ENCODE peak calls at places on chromosomes 16 and 17, in nine cellular contexts. T is non-pigmented ciliary epithelial cell; R is activated gamma-delta T cell treated with anti-CD3 and anti-CD28 coated beads, Interleukin-2, amount 50 U/mL, for 16 hours; N is transverse colon; I is epithelial cell of esophagus; V is NCI-H460; E is dorsolateral prefrontal cortex; G is NCI-H2081; P is natural killer cell treated with Interleukin-12 subunit alpha and Interleukin-12 subunit beta and Interleukin-15 and Interleukin-18, amount 100 ng/mL, for 72 hours. L is an unnamed sample.

GRCh38 chr17:49404371-49404770 is 10.3 kb downstream of the PHB1 start:
- DNase-seq in T (no peak), R (no peak), N (no peak), I (no peak), V (no peak), E (no peak), G (no peak), P (peak), L (no peak)

GRCh38 chr17:17836818-17837379 is at the start of gene SREBF1:
- DNase-seq in T (no peak), R (peak), N (peak), I (peak), V (peak), E (no peak), G (peak), P (peak), L (no peak)

GRCh38 chr16:12497558-12497957 is 306.1 kb downstream of the CPPED1 start:
- DNase-seq in T (no peak), R (no peak), N (no peak), I (no peak), V (no peak), E (no peak), G (no peak), P (no peak), L (no peak)

GRCh38 chr17:41393294-41393693 is 4.1 kb downstream of the KRT31 start:
- DNase-seq in T (no peak), R (no peak), N (no peak), I (no peak), V (no peak), E (no peak), G (no peak), P (peak), L (no peak)

GRCh38 chr17:57536289-57536688 is 208.8 kb downstream of the CCDC182 start:
- DNase-seq in T (no peak), R (no peak), N (no peak), I (no peak), V (no peak), E (no peak), G (no peak), P (no peak), L (no peak)

GRCh38 chr17:63946440-63947363 is 14.6 kb upstream of the CD79B start:
- DNase-seq in T (no peak), R (peak), N (peak), I (peak), V (peak), E (peak), G (peak), P (peak), L (peak)

GRCh38 chr16:12229759-12230594 is 253.4 kb downstream of the SNX29 start:
- DNase-seq in T (no peak), R (no peak), N (no peak), I (peak), V (no peak), E (no peak), G (peak), P (no peak), L (no peak)

GRCh38 chr16:20637247-20637646 is 60.2 kb downstream of the ACSM1 start:
- DNase-seq in T (no peak), R (no peak), N (no peak), I (no peak), V (no peak), E (no peak), G (no peak), P (no peak), L (no peak)

GRCh38 chr16:47732806-47733150 is 271.6 kb downstream of the PHKB start:
- DNase-seq in T (peak), R (no peak), N (no peak), I (peak), V (no peak), E (no peak), G (no peak), P (no peak), L (peak)

GRCh38 chr16:68083861-68084503 is 1.2 kb upstream of the NFATC3 start:
- DNase-seq in T (no peak), R (no peak), N (no peak), I (no peak), V (no peak), E (no peak), G (no peak), P (no peak), L (no peak)

GRCh38 chr16:4373909-4374742 is 2.5 kb downstream of the VASN start:
- DNase-seq in T (peak), R (no peak), N (peak), I (peak), V (no peak), E (no peak), G (no peak), P (no peak), L (peak)

GRCh38 chr17:15952916-15953865 is 8.3 kb downstream of the ADORA2B start:
- DNase-seq in T (no peak), R (no peak), N (no peak), I (no peak), V (no peak), E (no peak), G (no peak), P (no peak), L (no peak)

GRCh38 chr16:72455743-72456659 is 284.0 kb upstream of the PMFBP1 start:
- DNase-seq in T (no peak), R (no peak), N (peak), I (peak), V (no peak), E (no peak), G (peak), P (no peak), L (no peak)

GRCh38 chr17:40486513-40487370 is 14.7 kb downstream of the TNS4 start:
- DNase-seq in T (peak), R (no peak), N (no peak), I (peak), V (no peak), E (no peak), G (no peak), P (no peak), L (peak)

GRCh38 chr17:59000022-59000421 is 106.7 kb downstream of the TRIM37 start:
- DNase-seq in T (no peak), R (no peak), N (no peak), I (no peak), V (no peak), E (no peak), G (no peak), P (no peak), L (no peak)

GRCh38 chr17:1137465-1137894 is 42.3 kb downstream of the ABR start:
- DNase-seq in T (no peak), R (no peak), N (peak), I (peak), V (no peak), E (no peak), G (no peak), P (peak), L (no peak)

GRCh38 chr16:84143784-84144199 is 1.2 kb downstream of the HSDL1 start:
- DNase-seq in T (no peak), R (no peak), N (no peak), I (peak), V (no peak), E (no peak), G (no peak), P (no peak), L (no peak)

GRCh38 chr17:27423651-27424050 is 32.6 kb upstream of the KSR1 start:
- DNase-seq in T (no peak), R (no peak), N (no peak), I (no peak), V (no peak), E (no peak), G (no peak), P (no peak), L (no peak)

GRCh38 chr16:74667215-74667765 is 613 bp upstream of the RFWD3 start:
- DNase-seq in T (no peak), R (no peak), N (peak), I (peak), V (no peak), E (peak), G (peak), P (no peak), L (no peak)

GRCh38 chr17:39530513-39530912 is 69.2 kb downstream of the CDK12 start:
- DNase-seq in T (no peak), R (no peak), N (no peak), I (no peak), V (no peak), E (no peak), G (no peak), P (no peak), L (no peak)

GRCh38 chr17:28968269-28968913 is 17.1 kb upstream of the PHF12 start:
- DNase-seq in T (no peak), R (no peak), N (no peak), I (no peak), V (no peak), E (no peak), G (no peak), P (no peak), L (no peak)

GRCh38 chr17:83076930-83077329 is 2.5 kb upstream of the METRNL start:
- DNase-seq in T (no peak), R (no peak), N (no peak), I (no peak), V (peak), E (no peak), G (no peak), P (no peak), L (no peak)

GRCh38 chr16:17408955-17409441 is 61.8 kb downstream of the XYLT1 start:
- DNase-seq in T (no peak), R (no peak), N (no peak), I (no peak), V (no peak), E (no peak), G (no peak), P (no peak), L (no peak)

L was measured in A172.